ENCODE peak calls at places on chromosomes 5 and 9, in four cellular contexts. V, H, T and L are unnamed samples.

GRCh38 chr9:123710299-123710698 is 219.6 kb downstream of the DENND1A start:
- DNase-seq in V (peak), H (no peak), T (no peak), L (peak)

GRCh38 chr5:125043781-125044391 is 297.4 kb upstream of the ZNF608 start:
- DNase-seq in H (no peak), V (no peak), T (no peak), L (peak)

GRCh38 chr5:164097747-164098146 is 592.3 kb downstream of the MAT2B start:
- DNase-seq in V (no peak), T (no peak), H (no peak), L (peak)

GRCh38 chr9:98101868-98102273 is 17.2 kb downstream of the TRIM14 start:
- DNase-seq in V (no peak), H (peak), T (no peak), L (no peak)

GRCh38 chr5:77282337-77283027 is 72.0 kb downstream of the PDE8B start:
- DNase-seq in H (peak), V (peak), T (no peak), L (no peak)

GRCh38 chr9:131008909-131009618 is at the start of gene LAMC3:
- DNase-seq in T (peak), V (no peak), H (peak), L (peak)

GRCh38 chr5:88724201-88724600 is 158.8 kb downstream of the MEF2C start:
- DNase-seq in H (no peak), T (no peak), V (no peak), L (peak)

GRCh38 chr9:76704601-76705204 is 59.5 kb upstream of the PCA3 start:
- DNase-seq in V (peak), T (peak), H (peak), L (peak)

GRCh38 chr9:127858041-127858512 is 3.6 kb upstream of the ENG start:
- DNase-seq in T (no peak), V (peak), H (no peak), L (no peak)

GRCh38 chr5:177403826-177404640 is 3.6 kb upstream of the PFN3 start:
- DNase-seq in H (peak), T (peak), V (peak), L (peak)

GRCh38 chr9:100160021-100160420 is 61.0 kb downstream of the INVS start:
- DNase-seq in V (no peak), T (no peak), H (no peak), L (no peak)

GRCh38 chr5:181100121-181101015 is 30.6 kb downstream of the OR2V1 start:
- DNase-seq in V (no peak), H (peak), T (peak), L (no peak)

GRCh38 chr5:14581891-14582796 is 552 bp downstream of the OTULINL start:
- DNase-seq in T (peak), V (no peak), H (peak), L (peak)

GRCh38 chr9:98916660-98917059 is 27.0 kb upstream of the COL15A1 start:
- DNase-seq in H (peak), T (peak), V (no peak), L (peak)

GRCh38 chr9:83296123-83296522 is 233.2 kb upstream of the RASEF start:
- DNase-seq in H (peak), V (no peak), T (peak), L (no peak)

GRCh38 chr5:138466900-138467710 is 1.8 kb downstream of the EGR1 start:
- DNase-seq in T (no peak), H (no peak), V (peak), L (peak)

GRCh38 chr5:53411388-53411787 is 69.0 kb upstream of the FST start:
- DNase-seq in T (no peak), H (no peak), V (no peak), L (no peak)

GRCh38 chr5:17037751-17038150 is 101.7 kb upstream of the MYO10 start:
- DNase-seq in T (no peak), V (no peak), H (no peak), L (no peak)

GRCh38 chr5:124628251-124628650 is 118.2 kb downstream of the ZNF608 start:
- DNase-seq in V (no peak), H (no peak), T (no peak), L (no peak)

GRCh38 chr5:74625742-74626241 is 14.7 kb downstream of the ENC1 start:
- DNase-seq in T (no peak), V (no peak), H (no peak), L (no peak)

GRCh38 chr5:8418049-8418426 is 549.1 kb downstream of the MTRR start:
- DNase-seq in T (no peak), H (no peak), V (no peak), L (no peak)

GRCh38 chr5:16931334-16932110 is 4.6 kb downstream of the MYO10 start:
- DNase-seq in V (no peak), T (no peak), H (no peak), L (peak)

GRCh38 chr5:41748631-41749030 is 121.6 kb downstream of the OXCT1 start:
- DNase-seq in V (no peak), H (peak), T (no peak), L (no peak)